ENCODE peak calls at places on chromosomes 12 and 14, in five cellular contexts. I is lung, R is ovary, U is thoracic aorta, H is endothelial cell of umbilical vein. D is an unnamed sample.

GRCh38 chr14:53462931-53463778 is 310.0 kb upstream of the DDHD1 start:
- DNase-seq in I (peak; percentile 86), U (no peak), R (no peak), H (no peak), D (no peak)

GRCh38 chr14:50489851-50490250 is 42.5 kb downstream of the MAP4K5 start:
- DNase-seq in H (no peak), U (no peak), R (no peak), I (no peak), D (no peak)

GRCh38 chr14:75343914-75344313 is 65.3 kb downstream of the FOS start:
- DNase-seq in I (no peak), R (no peak), U (no peak), H (no peak), D (no peak)

GRCh38 chr14:68571928-68572525 is 220.8 kb downstream of the ZFP36L1 start:
- DNase-seq in I (no peak), R (no peak), U (no peak), H (no peak), D (peak; percentile 41)

GRCh38 chr12:58412466-58412865 is 471.1 kb downstream of the ATP23 start:
- DNase-seq in H (no peak), R (no peak), I (no peak), U (no peak), D (no peak)

GRCh38 chr12:5114436-5114835 is 70.8 kb downstream of the KCNA5 start:
- DNase-seq in I (peak; percentile 41), R (no peak), U (no peak), H (no peak), D (no peak)

GRCh38 chr12:116954700-116955381 is 44.1 kb downstream of the FBXW8 start:
- DNase-seq in H (peak; percentile 51), I (peak; percentile 46), U (no peak), R (peak; percentile 55), D (no peak)

GRCh38 chr12:132083731-132084641 is 60.1 kb downstream of the DDX51 start:
- DNase-seq in U (peak; percentile 57), R (peak; percentile 90), I (peak; percentile 89), H (peak; percentile 88), D (peak; percentile 97)

GRCh38 chr14:26194816-26195215 is 403.0 kb downstream of the NOVA1 start:
- DNase-seq in R (no peak), H (no peak), U (no peak), I (no peak), D (no peak)

GRCh38 chr12:112496493-112496892 is 77.7 kb downstream of the PTPN11 start:
- DNase-seq in R (no peak), U (no peak), I (no peak), H (no peak), D (no peak)

GRCh38 chr14:93480867-93481266 is 50.1 kb downstream of the UNC79 start:
- DNase-seq in I (no peak), H (no peak), R (no peak), U (no peak), D (no peak)

GRCh38 chr12:1949771-1950470 is 31.5 kb upstream of the CACNA2D4 start:
- DNase-seq in U (no peak), I (no peak), R (no peak), H (no peak), D (no peak)

GRCh38 chr12:31923063-31923412 is 36.2 kb upstream of the RESF1 start:
- DNase-seq in I (no peak), H (no peak), U (no peak), R (no peak), D (no peak)

GRCh38 chr12:52191841-52192791 is at the start of gene KRT80:
- DNase-seq in R (peak; percentile 88), U (peak; percentile 81), H (peak; percentile 98), I (peak; percentile 88), D (peak; percentile 97)

GRCh38 chr12:32116897-32117296 is 10.2 kb downstream of the BICD1 start:
- DNase-seq in I (no peak), R (no peak), H (no peak), U (no peak), D (no peak)

GRCh38 chr14:95189400-95190162 is 32.3 kb upstream of the DICER1 start:
- DNase-seq in R (no peak), I (no peak), H (no peak), U (no peak), D (no peak)

GRCh38 chr14:76133103-76133502 is 18.6 kb upstream of the GPATCH2L start:
- DNase-seq in U (no peak), H (peak; percentile 36), R (no peak), I (no peak), D (no peak)

GRCh38 chr12:121793501-121793835 is at the start of gene RHOF:
- DNase-seq in U (no peak), H (no peak), I (peak; percentile 55), R (no peak), D (peak; percentile 84)

GRCh38 chr12:9687228-9687627 is 17.7 kb downstream of the CLEC2D start:
- DNase-seq in R (no peak), U (no peak), H (no peak), I (no peak), D (no peak)

GRCh38 chr12:8949525-8950286 is at the start of gene M6PR:
- DNase-seq in U (peak; percentile 80), R (peak; percentile 93), H (peak; percentile 95), I (peak; percentile 94), D (peak; percentile 87)

GRCh38 chr14:93137864-93138263 is 22.1 kb upstream of the ITPK1 start:
- DNase-seq in I (peak; percentile 61), R (peak; percentile 61), H (no peak), U (no peak), D (peak; percentile 87)

GRCh38 chr14:101824339-101824727 is 62.8 kb downstream of the PPP2R5C start:
- DNase-seq in R (no peak), H (peak; percentile 31), U (no peak), I (no peak), D (no peak)

GRCh38 chr14:68135566-68135965 is 316.0 kb downstream of the RAD51B start:
- DNase-seq in R (no peak), U (no peak), I (no peak), H (no peak), D (no peak)

GRCh38 chr12:29907486-29907885 is 123.7 kb upstream of the TMTC1 start:
- DNase-seq in H (no peak), U (no peak), R (no peak), I (no peak), D (no peak)

GRCh38 chr14:100283984-100284881 is 22.0 kb downstream of the SLC25A29 start:
- DNase-seq in R (no peak), H (no peak), U (no peak), I (no peak), D (no peak)

DNA sequence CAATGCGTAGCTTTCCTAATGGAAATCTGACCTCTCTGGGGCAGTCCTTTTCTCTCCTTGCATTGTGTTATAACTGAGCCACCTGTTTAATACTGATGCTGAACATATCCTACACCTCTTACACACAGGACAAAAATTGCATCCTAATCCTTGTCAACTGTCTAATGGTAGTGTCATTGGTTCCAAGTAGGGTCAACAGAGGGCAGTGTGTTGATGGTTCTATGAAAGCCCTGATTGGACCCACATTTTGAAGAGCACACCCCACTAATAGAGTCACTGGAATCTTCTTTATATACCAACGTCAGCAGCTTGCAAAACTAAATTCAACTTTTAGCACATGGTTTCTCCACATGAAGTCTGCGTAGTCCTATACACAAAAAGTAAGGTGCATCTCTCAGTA is 148.2 kb downstream of the SLC25A21 start:
- DNase-seq in R (no peak), H (no peak), U (no peak), I (no peak), D (no peak)
- TF ChIP-seq CTCF in R (no peak), H (no peak), U (no peak), I (no peak), D (no peak)

DNA sequence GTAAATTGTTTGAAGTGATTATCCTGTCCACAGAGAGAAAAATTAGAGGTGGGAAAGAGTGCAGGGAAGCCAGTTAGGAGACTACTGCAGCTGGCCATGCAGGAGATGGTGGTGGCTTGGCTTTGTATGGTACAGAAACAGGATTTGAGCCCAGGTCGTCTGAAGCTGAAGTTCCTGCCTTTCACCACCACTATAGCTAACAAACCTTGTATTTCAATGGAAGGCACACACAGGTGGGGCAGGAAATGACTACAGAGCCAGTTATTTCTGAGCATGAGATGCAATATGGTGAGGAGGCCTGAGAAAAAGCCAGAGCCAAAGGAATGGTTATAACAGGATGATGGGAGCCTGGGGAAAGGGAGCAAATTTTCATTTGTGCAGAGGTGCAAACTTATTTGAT is 103.9 kb downstream of the BTG1 start:
- DNase-seq in H (peak; percentile 14), U (no peak), I (no peak), R (no peak), D (no peak)
- H3K4me1 ChIP-seq in H (peaks cover 4% of the 10 kb centered on the region), U (peaks cover 7% of the 10 kb centered on the region), I (no peaks in the 10 kb centered on the region), R (no peaks in the 10 kb centered on the region), D (no peaks in the 10 kb centered on the region)

GRCh38 chr12:57229041-57229633 is 374 bp upstream of the SHMT2 start:
- DNase-seq in H (no peak), I (no peak), U (no peak), R (no peak), D (no peak)

GRCh38 chr12:57225680-57226190 is 3.8 kb upstream of the SHMT2 start:
- DNase-seq in I (no peak), U (no peak), H (no peak), R (no peak), D (no peak)

GRCh38 chr12:57226588-57227314 is 2.8 kb upstream of the SHMT2 start:
- DNase-seq in I (no peak), U (no peak), H (no peak), R (no peak), D (no peak)

GRCh38 chr12:57229634-57230380 is at the start of gene SHMT2:
- DNase-seq in I (peak; percentile 94), U (peak; percentile 76), R (peak; percentile 95), H (peak; percentile 94), D (peak; percentile 99)

DNA sequence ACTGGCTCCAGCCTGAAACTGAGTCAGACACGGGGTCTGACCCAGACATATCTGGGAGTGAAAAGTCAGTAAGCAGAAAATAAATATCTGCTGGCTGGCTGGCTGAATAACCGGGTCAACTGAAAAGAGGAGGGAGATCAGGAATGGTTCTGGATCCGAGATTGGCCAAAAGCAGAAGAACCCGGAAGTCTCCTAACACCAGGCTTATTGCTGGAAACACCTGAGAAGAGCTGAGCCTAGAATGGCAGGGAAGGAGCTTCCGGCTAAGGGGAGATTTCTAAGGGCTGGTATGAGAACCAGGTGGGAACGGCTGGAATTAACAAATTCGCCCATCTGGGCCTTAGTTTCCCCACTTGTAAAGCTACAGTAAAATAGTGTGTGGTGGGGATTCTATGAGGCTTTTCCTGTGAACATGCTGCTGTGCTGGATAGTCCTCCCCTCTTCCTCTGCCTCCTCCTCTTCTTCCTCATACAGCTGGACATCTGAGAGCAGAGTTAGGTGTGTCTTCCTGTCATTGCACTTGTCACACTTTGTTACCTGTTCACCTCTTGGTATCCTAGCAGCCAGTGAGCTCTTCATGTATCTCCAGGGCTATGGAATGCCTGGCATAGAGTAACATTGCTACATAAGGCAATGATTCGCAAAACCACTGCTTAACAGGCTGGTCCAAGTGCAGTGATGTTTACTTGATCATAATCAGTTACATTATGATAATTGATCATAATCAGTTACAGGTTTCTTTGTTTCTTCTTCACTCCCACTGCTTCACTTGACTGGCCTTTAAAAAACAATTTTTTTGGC is 2.0 kb upstream of the SHMT2 start:
- DNase-seq in I (no peak), R (no peak), H (no peak), U (no peak), D (no peak)
- H3K27me3 ChIP-seq in I (peaks cover 5% of the 10 kb centered on the region), R (peaks cover 3% of the 10 kb centered on the region), H (peaks cover 35% of the 10 kb centered on the region), U (peaks cover 13% of the 10 kb centered on the region), D (no peaks in the 10 kb centered on the region)

DNA sequence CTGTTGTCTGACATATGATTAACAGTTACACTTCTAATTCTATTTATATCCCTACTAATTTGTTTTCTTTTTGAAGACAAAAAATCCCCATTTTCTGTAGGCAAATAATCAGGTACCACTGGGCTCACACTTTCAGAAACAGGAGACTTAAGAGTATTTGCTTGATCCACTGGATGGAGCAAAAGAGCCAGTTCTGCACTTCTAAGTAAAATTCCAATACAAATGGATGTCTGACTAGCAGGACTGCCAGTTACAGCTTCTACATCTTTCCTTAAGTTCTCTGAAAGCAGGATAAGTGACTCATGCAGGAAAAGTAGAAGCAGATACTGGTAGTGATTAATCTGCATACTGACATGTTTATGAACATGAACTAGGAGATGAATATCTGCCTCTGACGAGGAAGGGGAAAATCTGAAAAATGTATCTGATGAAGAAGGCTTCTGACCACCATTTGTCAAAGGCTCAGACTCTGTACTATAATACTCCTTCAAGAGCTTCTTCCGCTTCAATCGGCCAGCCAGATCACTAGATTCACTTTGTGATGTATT is 73.8 kb upstream of the ANKS1B start:
- DNase-seq in U (no peak), H (peak; percentile 94), I (no peak), R (no peak), D (no peak)
- TF ChIP-seq CTCF in U (no peak), H (peak; percentile 24), I (no peak), R (no peak), D (no peak)

D was measured in pancreas.